ENCODE peak calls at places on chromosome 13, in four cellular contexts. K is activated naive CD4-positive, alpha-beta T cell; N is stimulated activated CD8-positive, alpha-beta memory T cell treated with anti-CD3 and anti-CD28 coated beads, Interleukin-4, amount 100 ng/mL, for 4 hours; B is DMS53. H is an unnamed sample.

GRCh38 chr13:20566424-20566916 is 487 bp upstream of the IFT88 start:
- DNase-seq in K (no peak), N (peak), B (peak), H (peak)

GRCh38 chr13:29548722-29549446 is 46.6 kb downstream of the SLC7A1 start:
- DNase-seq in K (no peak), B (no peak), N (no peak), H (no peak)

GRCh38 chr13:50740052-50740741 is 103.3 kb downstream of the DLEU7 start:
- DNase-seq in K (no peak), N (no peak), B (no peak), H (no peak)

GRCh38 chr13:114132419-114133121 is at the start of gene RASA3:
- DNase-seq in B (peak), N (no peak), K (no peak), H (peak)

GRCh38 chr13:111479412-111479811 is 159.0 kb downstream of the TEX29 start:
- DNase-seq in K (no peak), B (no peak), N (no peak), H (no peak)

GRCh38 chr13:46183018-46183940 is 1.3 kb upstream of the LCP1 start:
- DNase-seq in N (no peak), B (no peak), K (no peak), H (no peak)

GRCh38 chr13:42957881-42958280 is 34.2 kb downstream of the EPSTI1 start:
- DNase-seq in K (no peak), B (no peak), N (no peak), H (no peak)

GRCh38 chr13:21625366-21625765 is 21.4 kb upstream of the MICU2 start:
- DNase-seq in B (peak), K (no peak), N (no peak), H (no peak)

GRCh38 chr13:98674968-98675528 is 77.4 kb downstream of the SLC15A1 start:
- DNase-seq in N (no peak), K (no peak), B (no peak), H (no peak)

H was measured in prostate gland.